ENCODE peak calls at places on chromosomes 1 and 21, in seven cellular contexts. B, S, T, K, Y, G and E are unnamed samples.

GRCh38 chr21:41611966-41612606 is 104.1 kb upstream of the TMPRSS2 start:
- DNase-seq in Y (no peak), B (peak; percentile 50), S (no peak), T (peak; percentile 41), G (peak; percentile 28), K (no peak), E (peak; percentile 47)

GRCh38 chr1:243447342-243447741 is 191.5 kb downstream of the SDCCAG8 start:
- DNase-seq in T (peak; percentile 58), B (no peak), K (no peak), G (no peak), S (no peak), Y (no peak), E (no peak)

GRCh38 chr1:25763493-25763892 is 36.5 kb upstream of the SELENON start:
- DNase-seq in T (no peak), G (no peak), Y (no peak), K (no peak), B (no peak), S (no peak), E (no peak)

GRCh38 chr1:210689741-210690635 is 361.3 kb downstream of the HHAT start:
- DNase-seq in Y (no peak), B (no peak), T (no peak), S (no peak), K (no peak), G (no peak), E (no peak)

GRCh38 chr1:8422439-8423133 is 104.7 kb downstream of the SLC45A1 start:
- DNase-seq in G (no peak), T (peak; percentile 36), B (no peak), K (peak; percentile 51), Y (no peak), S (no peak), E (no peak)

GRCh38 chr21:46193829-46194373 is 9.6 kb upstream of the SPATC1L start:
- DNase-seq in G (no peak), B (no peak), T (no peak), Y (no peak), S (no peak), K (no peak), E (no peak)

GRCh38 chr1:68278221-68278620 is 45.9 kb upstream of the WLS start:
- DNase-seq in G (no peak), B (no peak), T (no peak), S (no peak), K (no peak), Y (no peak), E (no peak)

GRCh38 chr1:101025680-101026393 is at the start of gene DPH5:
- DNase-seq in Y (peak; percentile 65), K (peak; percentile 87), G (peak; percentile 82), S (peak; percentile 66), B (peak; percentile 82), T (peak; percentile 92), E (peak; percentile 57)

GRCh38 chr1:224488806-224489584 is 54.4 kb upstream of the WDR26 start:
- DNase-seq in B (no peak), G (no peak), S (no peak), T (no peak), K (no peak), Y (no peak), E (no peak)

GRCh38 chr1:12078575-12078937 is 15.5 kb downstream of the TNFRSF8 start:
- DNase-seq in G (no peak), S (no peak), Y (no peak), B (no peak), T (no peak), K (no peak), E (no peak)

GRCh38 chr1:225911207-225912130 is 12.6 kb downstream of the PYCR2 start:
- DNase-seq in G (peak; percentile 17), B (peak; percentile 34), Y (no peak), T (peak; percentile 17), S (no peak), K (peak; percentile 0), E (no peak)

GRCh38 chr1:2442676-2443075 is 30.3 kb upstream of the PEX10 start:
- DNase-seq in Y (no peak), K (no peak), G (no peak), B (no peak), T (no peak), S (no peak), E (no peak)

GRCh38 chr1:58792851-58793250 is 9.0 kb upstream of the JUN start:
- DNase-seq in B (no peak), T (no peak), Y (no peak), S (no peak), G (no peak), K (no peak), E (no peak)

GRCh38 chr1:198829948-198830347 is 191.1 kb downstream of the PTPRC start:
- DNase-seq in Y (no peak), G (no peak), S (no peak), K (no peak), B (no peak), T (no peak), E (no peak)

GRCh38 chr1:54559771-54560231 is 11.8 kb downstream of the ACOT11 start:
- DNase-seq in S (no peak), B (no peak), Y (no peak), T (no peak), K (peak; percentile 75), G (no peak), E (no peak)

GRCh38 chr1:178644308-178645120 is 80.5 kb upstream of the RALGPS2 start:
- DNase-seq in T (no peak), S (no peak), Y (no peak), K (peak; percentile 55), B (no peak), G (peak; percentile 61), E (no peak)

GRCh38 chr1:175314300-175314699 is 121.7 kb upstream of the KIAA0040 start:
- DNase-seq in S (no peak), G (no peak), K (no peak), B (no peak), Y (no peak), T (no peak), E (no peak)

GRCh38 chr1:203129501-203130231 is 2.1 kb downstream of the ADORA1 start:
- DNase-seq in K (peak; percentile 82), T (no peak), B (no peak), G (no peak), S (no peak), Y (no peak), E (no peak)

GRCh38 chr1:147781056-147781471 is 20.7 kb upstream of the GJA5 start:
- DNase-seq in B (no peak), K (no peak), Y (no peak), S (no peak), T (no peak), G (no peak), E (no peak)

GRCh38 chr21:34364921-34365320 is 1.1 kb downstream of the KCNE2 start:
- DNase-seq in G (no peak), Y (no peak), S (no peak), B (no peak), K (no peak), T (no peak), E (no peak)

GRCh38 chr21:34363733-34364132 is at the start of gene KCNE2:
- DNase-seq in K (no peak), S (no peak), G (no peak), T (no peak), B (no peak), Y (no peak), E (no peak)

GRCh38 chr21:34362670-34363069 is 1.1 kb upstream of the KCNE2 start:
- DNase-seq in T (no peak), K (no peak), S (no peak), G (no peak), B (no peak), Y (no peak), E (no peak)

GRCh38 chr21:34367320-34367935 is 3.6 kb downstream of the KCNE2 start:
- DNase-seq in B (peak; percentile 54), G (peak; percentile 56), S (no peak), K (peak; percentile 45), T (no peak), Y (no peak), E (peak; percentile 35)

DNA sequence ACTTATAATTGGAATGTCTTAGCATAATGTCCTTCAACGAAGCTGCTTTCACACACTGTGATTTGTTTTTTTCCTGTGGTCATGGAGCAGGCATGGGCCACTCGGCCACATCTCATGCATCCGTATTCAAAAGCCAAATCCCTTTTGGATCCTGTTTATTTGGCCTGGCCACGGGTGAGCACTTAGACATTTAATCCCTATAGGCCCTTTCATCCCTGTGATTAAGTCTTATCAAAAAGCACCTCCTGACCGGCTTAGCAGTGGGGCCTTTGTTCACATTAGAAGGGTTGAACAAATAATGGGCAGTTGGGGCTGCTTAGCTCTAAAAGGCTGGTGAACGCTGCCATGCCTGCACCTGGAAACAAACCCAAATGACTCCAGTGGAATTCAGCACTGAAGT is 2.0 kb downstream of the KCNE2 start:
- DNase-seq in G (peak; percentile 17), T (no peak), K (no peak), B (no peak), S (no peak), Y (no peak), E (no peak)
- TF ChIP-seq SIN3A in G (no peak), T (no peak), K (no peak), B (no peak), S (no peak), Y (no peak), E (no peak)

GRCh38 chr1:222093518-222093917 is 351.6 kb upstream of the DUSP10 start:
- DNase-seq in T (no peak), S (no peak), Y (no peak), G (no peak), K (no peak), B (no peak), E (no peak)

GRCh38 chr1:222084996-222085395 is 343.1 kb upstream of the DUSP10 start:
- DNase-seq in Y (no peak), K (no peak), B (no peak), G (no peak), S (no peak), T (no peak), E (no peak)

GRCh38 chr1:222087207-222087920 is 345.5 kb upstream of the DUSP10 start:
- DNase-seq in G (no peak), T (no peak), Y (no peak), S (no peak), B (no peak), K (no peak), E (no peak)

GRCh38 chr1:222095606-222096475 is 354.0 kb upstream of the DUSP10 start:
- DNase-seq in K (peak; percentile 47), S (peak; percentile 25), B (peak; percentile 31), Y (peak; percentile 33), T (peak; percentile 73), G (peak; percentile 7), E (peak; percentile 32)

GRCh38 chr1:222090103-222090502 is 348.2 kb upstream of the DUSP10 start:
- DNase-seq in Y (no peak), K (no peak), B (no peak), T (no peak), S (no peak), G (no peak), E (no peak)
- H3K27ac ChIP-seq in Y (no peak overlapping the region), K (peak overlapping the region; percentile 55), B (no peak overlapping the region), T (no peak overlapping the region), S (no peak overlapping the region), G (no peak overlapping the region), E (no peak overlapping the region)

GRCh38 chr21:44885615-44886014 is 12.1 kb upstream of the PTTG1IP start:
- DNase-seq in Y (no peak), B (no peak), K (no peak), G (no peak), S (no peak), T (no peak), E (no peak)
- H3K36me3 ChIP-seq in Y (no peaks in the 10 kb centered on the region), B (no peaks in the 10 kb centered on the region), K (no peaks in the 10 kb centered on the region), G (no peaks in the 10 kb centered on the region), S (no peaks in the 10 kb centered on the region), T (no peaks in the 10 kb centered on the region), E (no peaks in the 10 kb centered on the region)

DNA sequence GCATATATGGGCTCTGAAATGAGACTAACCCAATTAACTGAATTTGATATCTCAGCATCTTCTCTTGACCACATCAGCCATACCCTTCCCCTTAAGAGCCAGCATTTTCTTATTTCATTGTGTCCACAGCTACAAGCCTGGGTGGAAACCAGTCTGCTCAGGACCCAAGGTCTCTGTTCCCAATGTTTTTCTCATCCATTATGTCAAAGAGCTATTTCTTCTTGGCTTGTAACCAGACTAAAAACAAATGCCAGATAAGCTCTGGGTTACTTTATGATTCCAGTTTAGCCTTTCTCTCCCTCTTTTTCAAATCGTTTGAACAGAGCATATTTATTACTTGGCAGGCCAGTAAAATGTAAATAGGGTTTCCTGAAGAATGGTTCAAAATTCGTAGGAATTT is 109.3 kb upstream of the SPATA6 start:
- DNase-seq in S (no peak), Y (no peak), K (peak; percentile 32), G (no peak), B (no peak), T (no peak), E (no peak)
- TF ChIP-seq SIN3A in S (no peak), Y (no peak), K (no peak), G (no peak), B (no peak), T (no peak), E (no peak)